ENCODE peak calls at places on chromosomes 7 and 10, in four cellular contexts. One of them, this sample, is unnamed.

GRCh38 chr10:17344206-17344605 is 110.2 kb downstream of the ST8SIA6 start:
- DNase-seq in WTC11: no peak
- DNase-seq in K562: no peak
- DNase-seq in A549: no peak
- DNase-seq in this sample: no peak

GRCh38 chr7:126501617-126502016 is 751.1 kb downstream of the GRM8 start:
- DNase-seq in K562: no peak
- DNase-seq in A549: no peak
- DNase-seq in WTC11: no peak
- DNase-seq in this sample: no peak

GRCh38 chr7:158729646-158730382 is 25.2 kb upstream of the NCAPG2 start:
- DNase-seq in A549: no peak
- DNase-seq in WTC11: no peak
- DNase-seq in K562: no peak
- DNase-seq in this sample: no peak

GRCh38 chr10:77993612-77994011 is 35.7 kb downstream of the POLR3A start:
- DNase-seq in A549: no peak
- DNase-seq in K562: no peak
- DNase-seq in WTC11: no peak
- DNase-seq in this sample: no peak

GRCh38 chr7:48209004-48209600 is 37.8 kb downstream of the ABCA13 start:
- DNase-seq in K562: no peak
- DNase-seq in WTC11: no peak
- DNase-seq in A549: no peak
- DNase-seq in this sample: no peak

GRCh38 chr7:20310963-20311742 is 19.5 kb upstream of the ITGB8 start:
- DNase-seq in K562: peak; percentile 24
- DNase-seq in WTC11: no peak
- DNase-seq in A549: peak; percentile 52
- DNase-seq in this sample: peak; percentile 25

GRCh38 chr7:106643189-106643588 is 17.8 kb downstream of the CCDC71L start:
- DNase-seq in WTC11: no peak
- DNase-seq in K562: no peak
- DNase-seq in A549: no peak
- DNase-seq in this sample: no peak

GRCh38 chr10:27482984-27483956 is 20.8 kb upstream of the RAB18 start:
- DNase-seq in K562: no peak
- DNase-seq in WTC11: no peak
- DNase-seq in A549: peak; percentile 5
- DNase-seq in this sample: no peak

GRCh38 chr10:77837248-77837924 is 89.2 kb downstream of the DLG5 start:
- DNase-seq in WTC11: peak; percentile 82
- DNase-seq in K562: peak; percentile 83
- DNase-seq in A549: peak; percentile 47
- DNase-seq in this sample: no peak

GRCh38 chr10:18071591-18071990 is 68.6 kb upstream of the CACNB2 start:
- DNase-seq in K562: no peak
- DNase-seq in WTC11: no peak
- DNase-seq in A549: no peak
- DNase-seq in this sample: no peak

DNA sequence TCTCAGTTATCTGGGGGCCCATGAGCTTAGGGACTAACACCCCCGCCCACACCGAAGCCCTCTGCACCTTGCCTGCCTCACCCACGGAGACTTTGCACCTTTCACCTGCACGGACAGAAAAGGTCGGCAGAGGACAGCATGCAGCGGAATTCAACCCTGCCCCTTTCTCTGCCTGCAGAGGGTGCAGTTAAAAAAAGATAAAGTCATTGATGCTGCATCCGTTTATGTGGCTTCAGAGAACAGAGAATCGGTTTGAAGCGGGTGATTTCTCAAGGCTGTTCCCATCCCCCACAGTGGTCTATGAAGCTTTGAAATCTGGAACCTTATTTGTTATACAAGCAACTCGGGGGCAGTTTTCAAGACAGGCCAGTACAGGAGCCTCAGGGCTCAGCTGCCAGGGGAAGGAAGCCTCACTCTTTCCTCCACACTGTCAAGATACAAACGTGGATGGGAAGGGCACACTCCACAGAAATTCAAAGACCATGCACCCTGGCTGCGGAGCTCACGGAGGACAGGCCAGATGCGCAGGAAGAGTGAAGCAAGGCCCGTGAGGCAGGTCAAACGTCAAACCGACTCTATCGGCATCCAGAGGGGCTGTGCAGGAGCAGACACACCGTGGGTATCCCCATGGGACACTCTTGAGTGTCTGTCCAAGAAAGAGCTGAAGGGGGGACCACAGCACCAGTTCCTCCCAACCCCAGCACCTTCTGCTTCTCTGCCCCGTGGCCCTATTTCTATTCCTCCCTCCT is 66.3 kb downstream of the INSIG1 start:
- DNase-seq in WTC11: no peak
- DNase-seq in K562: no peak
- DNase-seq in A549: no peak
- DNase-seq in this sample: no peak
- TF ChIP-seq NR3C1 in WTC11: no peak
- TF ChIP-seq NR3C1 in K562: no peak
- TF ChIP-seq NR3C1 in A549: no peak
- TF ChIP-seq NR3C1 in this sample: no peak

GRCh38 chr7:91266067-91266930 is 2.1 kb downstream of the FZD1 start:
- DNase-seq in A549: no peak
- DNase-seq in WTC11: peak; percentile 22
- DNase-seq in K562: no peak
- DNase-seq in this sample: no peak

GRCh38 chr7:91265693-91266066 is 1.4 kb downstream of the FZD1 start:
- DNase-seq in WTC11: peak; percentile 18
- DNase-seq in A549: peak; percentile 5
- DNase-seq in K562: no peak
- DNase-seq in this sample: no peak

GRCh38 chr7:91264924-91265681 is 870 bp downstream of the FZD1 start:
- DNase-seq in A549: peak; percentile 65
- DNase-seq in K562: no peak
- DNase-seq in WTC11: peak; percentile 37
- DNase-seq in this sample: no peak

GRCh38 chr7:91266931-91267557 is 2.8 kb downstream of the FZD1 start:
- DNase-seq in WTC11: peak; percentile 19
- DNase-seq in A549: no peak
- DNase-seq in K562: no peak
- DNase-seq in this sample: no peak

GRCh38 chr7:91267558-91267955 is 3.3 kb downstream of the FZD1 start:
- DNase-seq in A549: no peak
- DNase-seq in WTC11: no peak
- DNase-seq in K562: no peak
- DNase-seq in this sample: no peak
- TF ChIP-seq NR3C1 in A549: no peak
- TF ChIP-seq NR3C1 in WTC11: no peak
- TF ChIP-seq NR3C1 in K562: no peak
- TF ChIP-seq NR3C1 in this sample: no peak

GRCh38 chr10:120217736-120218135 is 239.3 kb upstream of the PLPP4 start:
- DNase-seq in K562: no peak
- DNase-seq in WTC11: no peak
- DNase-seq in A549: no peak
- DNase-seq in this sample: no peak

GRCh38 chr10:120221873-120222485 is 235.0 kb upstream of the PLPP4 start:
- DNase-seq in WTC11: peak; percentile 58
- DNase-seq in A549: peak; percentile 61
- DNase-seq in K562: peak; percentile 25
- DNase-seq in this sample: peak; percentile 64
- TF ChIP-seq NR3C1 in WTC11: no peak
- TF ChIP-seq NR3C1 in A549: no peak
- TF ChIP-seq NR3C1 in K562: no peak
- TF ChIP-seq NR3C1 in this sample: no peak

DNA sequence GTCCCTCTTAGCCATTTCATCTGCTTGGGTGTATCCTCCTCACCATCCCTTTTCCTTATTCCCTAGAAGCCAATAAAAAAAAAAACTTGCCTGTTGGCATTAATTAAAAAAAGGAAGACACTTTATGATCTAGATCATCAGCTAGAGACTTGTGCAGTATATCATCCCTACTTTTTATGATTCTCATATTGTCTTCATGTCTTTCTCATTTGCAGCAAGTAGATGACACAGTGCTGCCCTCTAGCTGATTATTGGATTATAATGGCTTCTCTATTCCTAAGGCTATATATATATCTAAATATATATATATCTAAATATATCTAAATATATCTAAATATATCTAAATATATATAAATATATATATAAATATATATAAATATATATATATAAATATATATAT is 272.4 kb upstream of the LRGUK start:
- DNase-seq in K562: peak; percentile 27
- DNase-seq in A549: peak; percentile 54
- DNase-seq in WTC11: no peak
- DNase-seq in this sample: peak; percentile 37
- TF ChIP-seq NR3C1 in K562: no peak
- TF ChIP-seq NR3C1 in A549: no peak
- TF ChIP-seq NR3C1 in WTC11: no peak
- TF ChIP-seq NR3C1 in this sample: no peak

GRCh38 chr10:1199897-1200721 is 143.9 kb downstream of the WDR37 start:
- DNase-seq in K562: no peak
- DNase-seq in A549: no peak
- DNase-seq in WTC11: peak; percentile 12
- DNase-seq in this sample: no peak
- TF ChIP-seq NR3C1 in K562: no peak
- TF ChIP-seq NR3C1 in A549: no peak
- TF ChIP-seq NR3C1 in WTC11: no peak
- TF ChIP-seq NR3C1 in this sample: no peak

DNA sequence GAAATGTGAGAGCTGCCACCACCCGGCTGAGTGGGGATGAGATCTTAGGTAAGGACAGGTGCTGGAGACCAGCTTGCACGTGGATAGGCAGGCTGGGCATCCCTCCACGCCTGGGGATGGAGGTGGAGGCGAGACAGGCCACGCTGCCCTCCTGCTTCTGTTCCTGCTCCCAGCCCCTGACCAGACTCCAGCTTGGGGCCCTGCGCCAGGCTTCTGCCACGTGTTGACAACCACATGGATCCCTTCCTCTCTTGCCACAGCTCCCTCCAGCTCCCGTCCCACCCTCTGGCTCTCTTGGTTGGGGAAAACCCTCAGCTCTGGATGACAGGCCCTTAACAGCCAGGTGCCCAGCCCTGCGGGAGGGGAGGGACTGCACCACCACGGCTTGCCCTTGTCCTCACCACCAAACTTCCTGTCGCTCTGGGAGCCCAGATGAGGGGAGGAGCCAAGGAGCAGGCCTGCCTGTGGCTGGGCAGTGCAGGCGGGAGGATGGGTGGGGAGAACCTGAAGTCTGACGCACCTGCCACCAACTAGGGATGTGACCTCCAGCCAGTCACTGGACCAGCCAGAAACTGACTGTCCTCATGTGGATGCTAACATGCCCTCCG is 36.0 kb downstream of the KCNH2 start:
- DNase-seq in A549: no peak
- DNase-seq in WTC11: peak; percentile 60
- DNase-seq in K562: no peak
- DNase-seq in this sample: no peak
- TF ChIP-seq NR3C1 in A549: no peak
- TF ChIP-seq NR3C1 in WTC11: no peak
- TF ChIP-seq NR3C1 in K562: no peak
- TF ChIP-seq NR3C1 in this sample: no peak

This sample was measured in HepG2.